ENCODE peak calls at places on chromosomes 2 and 18, in nine cellular contexts. R is spleen; F is activated CD4-positive, alpha-beta T cell treated with anti-CD3 and anti-CD28 coated beads, Interleukin-2, amount 50 U/mL, for 48 hours; A is NCI-H524; N is neural crest cell; B is substantia nigra; I is GM23338; L is neuronal stem cell; C is HepG2. H is an unnamed sample.

GRCh38 chr18:74266161-74266560 is 25.6 kb downstream of the CYB5A start:
- DNase-seq in R (no peak), F (no peak), A (no peak), N (no peak), B (no peak), I (no peak), L (no peak), C (peak), H (no peak)

GRCh38 chr2:98514879-98515570 is 70.4 kb downstream of the INPP4A start:
- DNase-seq in R (no peak), F (no peak), A (no peak), N (no peak), B (no peak), I (no peak), L (no peak), C (no peak), H (no peak)

GRCh38 chr2:187581125-187581896 is 27.1 kb upstream of the TFPI start:
- DNase-seq in R (no peak), F (no peak), A (peak), N (peak), B (no peak), I (peak), L (peak), C (peak), H (no peak)

GRCh38 chr2:17070711-17071110 is 405.1 kb upstream of the CYRIA start:
- DNase-seq in R (no peak), F (no peak), A (no peak), N (no peak), B (no peak), I (peak), L (no peak), C (no peak), H (no peak)

GRCh38 chr18:293557-293956 is 25.7 kb upstream of the THOC1 start:
- DNase-seq in R (no peak), F (no peak), A (no peak), N (no peak), B (no peak), I (no peak), L (no peak), C (no peak), H (no peak)

GRCh38 chr2:212958757-212959295 is 192.6 kb downstream of the IKZF2 start:
- DNase-seq in R (no peak), F (no peak), A (no peak), N (no peak), B (no peak), I (no peak), L (no peak), C (no peak), H (no peak)

GRCh38 chr18:46542545-46542944 is 114.5 kb downstream of the LOXHD1 start:
- DNase-seq in R (no peak), F (no peak), A (peak), N (no peak), B (no peak), I (peak), L (peak), C (no peak), H (no peak)

GRCh38 chr2:70191244-70191735 is 471 bp upstream of the C2orf42 start:
- DNase-seq in R (no peak), F (no peak), A (no peak), N (no peak), B (no peak), I (no peak), L (no peak), C (no peak), H (no peak)

GRCh38 chr2:105604938-105605337 is 139.8 kb upstream of the NCK2 start:
- DNase-seq in R (no peak), F (no peak), A (no peak), N (no peak), B (peak), I (no peak), L (no peak), C (no peak), H (no peak)

GRCh38 chr2:44324971-44325426 is 36.3 kb downstream of the PREPL start:
- DNase-seq in R (no peak), F (no peak), A (no peak), N (no peak), B (no peak), I (no peak), L (no peak), C (no peak), H (no peak)

GRCh38 chr2:230713331-230714121 is 884 bp downstream of the CAB39 start:
- DNase-seq in R (peak), F (peak), A (no peak), N (peak), B (peak), I (peak), L (peak), C (peak), H (no peak)

GRCh38 chr2:75560768-75561565 is at the start of gene EVA1A:
- DNase-seq in R (no peak), F (peak), A (no peak), N (peak), B (no peak), I (peak), L (peak), C (peak), H (no peak)

GRCh38 chr2:241950878-241951331 is 81.4 kb downstream of the RTP5 start:
- DNase-seq in R (peak), F (peak), A (peak), N (peak), B (peak), I (peak), L (peak), C (peak), H (no peak)

GRCh38 chr2:186515376-186515775 is 29.3 kb downstream of the ZC3H15 start:
- DNase-seq in R (no peak), F (no peak), A (no peak), N (no peak), B (no peak), I (no peak), L (no peak), C (no peak), H (no peak)

GRCh38 chr2:113602869-113603466 is 24.1 kb upstream of the RABL2A start:
- DNase-seq in R (no peak), F (no peak), A (no peak), N (no peak), B (no peak), I (no peak), L (no peak), C (no peak), H (no peak)

GRCh38 chr2:216578325-216578724 is 54.9 kb upstream of the IGFBP2 start:
- DNase-seq in R (no peak), F (no peak), A (no peak), N (no peak), B (no peak), I (no peak), L (no peak), C (no peak), H (no peak)

GRCh38 chr2:119221609-119222008 is 2.0 kb upstream of the STEAP3 start:
- DNase-seq in R (no peak), F (no peak), A (no peak), N (no peak), B (no peak), I (no peak), L (no peak), C (no peak), H (no peak)

GRCh38 chr2:223668302-223668998 is 66.3 kb upstream of the SCG2 start:
- DNase-seq in R (no peak), F (no peak), A (no peak), N (no peak), B (no peak), I (no peak), L (no peak), C (no peak), H (no peak)

GRCh38 chr2:64698668-64699444 is 45.1 kb upstream of the SERTAD2 start:
- DNase-seq in R (no peak), F (no peak), A (no peak), N (no peak), B (no peak), I (no peak), L (no peak), C (peak), H (peak)

GRCh38 chr2:119592436-119592835 is 48.2 kb downstream of the CFAP221 start:
- DNase-seq in R (no peak), F (no peak), A (no peak), N (no peak), B (no peak), I (no peak), L (no peak), C (no peak), H (no peak)

GRCh38 chr2:174606336-174606735 is 8.7 kb upstream of the WIPF1 start:
- DNase-seq in R (no peak), F (no peak), A (no peak), N (no peak), B (no peak), I (no peak), L (no peak), C (no peak), H (no peak)

GRCh38 chr18:77206676-77207370 is 42.8 kb upstream of the GALR1 start:
- DNase-seq in R (no peak), F (no peak), A (no peak), N (no peak), B (no peak), I (no peak), L (no peak), C (no peak), H (no peak)